ENCODE peak calls at places on chromosomes 6 and 20, in six cellular contexts. One of them, this sample, is unnamed. For H3K36me3, the result is how much of the 10 kb centered on the place peaks cover.

GRCh38 chr20:43682446-43682845 is 15.5 kb downstream of the MYBL2 start:
- DNase-seq in HepG2: no peak
- DNase-seq in psoas muscle: no peak
- DNase-seq in heart right ventricle: no peak
- DNase-seq in HCT116: no peak
- DNase-seq in effector memory CD4-positive, alpha-beta T cell: no peak
- DNase-seq in this sample: no peak

GRCh38 chr20:36507746-36508145 is 33.6 kb upstream of the MYL9 start:
- DNase-seq in HepG2: no peak
- DNase-seq in psoas muscle: no peak
- DNase-seq in heart right ventricle: no peak
- DNase-seq in HCT116: no peak
- DNase-seq in effector memory CD4-positive, alpha-beta T cell: no peak
- DNase-seq in this sample: no peak

GRCh38 chr20:48769111-48769879 is 58.5 kb downstream of the PREX1 start:
- DNase-seq in HepG2: no peak
- DNase-seq in psoas muscle: no peak
- DNase-seq in heart right ventricle: no peak
- DNase-seq in HCT116: no peak
- DNase-seq in effector memory CD4-positive, alpha-beta T cell: peak
- DNase-seq in this sample: no peak

GRCh38 chr20:11473971-11474370 is 443.7 kb upstream of the BTBD3 start:
- DNase-seq in HepG2: no peak
- DNase-seq in psoas muscle: no peak
- DNase-seq in heart right ventricle: no peak
- DNase-seq in HCT116: no peak
- DNase-seq in effector memory CD4-positive, alpha-beta T cell: no peak
- DNase-seq in this sample: no peak

GRCh38 chr6:93017213-93017612 is 402.1 kb downstream of the EPHA7 start:
- DNase-seq in HepG2: peak
- DNase-seq in psoas muscle: no peak
- DNase-seq in heart right ventricle: no peak
- DNase-seq in HCT116: no peak
- DNase-seq in effector memory CD4-positive, alpha-beta T cell: no peak
- DNase-seq in this sample: no peak

GRCh38 chr20:47336013-47336754 is 20.3 kb downstream of the ZMYND8 start:
- DNase-seq in HepG2: no peak
- DNase-seq in psoas muscle: peak
- DNase-seq in heart right ventricle: peak
- DNase-seq in HCT116: no peak
- DNase-seq in effector memory CD4-positive, alpha-beta T cell: no peak
- DNase-seq in this sample: peak

GRCh38 chr20:49283703-49284625 is 6.1 kb upstream of the ZNFX1 start:
- DNase-seq in HepG2: peak
- DNase-seq in psoas muscle: no peak
- DNase-seq in heart right ventricle: no peak
- DNase-seq in HCT116: no peak
- DNase-seq in effector memory CD4-positive, alpha-beta T cell: no peak
- DNase-seq in this sample: no peak

GRCh38 chr6:154980273-154981070 is 14.6 kb upstream of the TIAM2 start:
- DNase-seq in HepG2: no peak
- DNase-seq in psoas muscle: no peak
- DNase-seq in heart right ventricle: no peak
- DNase-seq in HCT116: no peak
- DNase-seq in effector memory CD4-positive, alpha-beta T cell: no peak
- DNase-seq in this sample: no peak

GRCh38 chr6:134826889-134827737 is 122.8 kb downstream of the ALDH8A1 start:
- DNase-seq in HepG2: no peak
- DNase-seq in psoas muscle: peak
- DNase-seq in heart right ventricle: peak
- DNase-seq in HCT116: no peak
- DNase-seq in effector memory CD4-positive, alpha-beta T cell: no peak
- DNase-seq in this sample: peak

GRCh38 chr20:35702051-35702823 is 3.0 kb downstream of the ROMO1 start:
- DNase-seq in HepG2: no peak
- DNase-seq in psoas muscle: no peak
- DNase-seq in heart right ventricle: no peak
- DNase-seq in HCT116: no peak
- DNase-seq in effector memory CD4-positive, alpha-beta T cell: no peak
- DNase-seq in this sample: no peak

GRCh38 chr20:59297641-59298040 is 2.8 kb upstream of the EDN3 start:
- DNase-seq in HepG2: no peak
- DNase-seq in psoas muscle: no peak
- DNase-seq in heart right ventricle: no peak
- DNase-seq in HCT116: no peak
- DNase-seq in effector memory CD4-positive, alpha-beta T cell: no peak
- DNase-seq in this sample: no peak

GRCh38 chr20:59064214-59064722 is 21.7 kb upstream of the PRELID3B start:
- DNase-seq in HepG2: no peak
- DNase-seq in psoas muscle: no peak
- DNase-seq in heart right ventricle: no peak
- DNase-seq in HCT116: no peak
- DNase-seq in effector memory CD4-positive, alpha-beta T cell: no peak
- DNase-seq in this sample: no peak

GRCh38 chr6:36685926-36686667 is 7.6 kb downstream of the CDKN1A start:
- DNase-seq in HepG2: no peak
- DNase-seq in psoas muscle: peak
- DNase-seq in heart right ventricle: peak
- DNase-seq in HCT116: no peak
- DNase-seq in effector memory CD4-positive, alpha-beta T cell: no peak
- DNase-seq in this sample: peak

GRCh38 chr20:44627364-44628010 is 24.0 kb downstream of the ADA start:
- DNase-seq in HepG2: no peak
- DNase-seq in psoas muscle: no peak
- DNase-seq in heart right ventricle: no peak
- DNase-seq in HCT116: no peak
- DNase-seq in effector memory CD4-positive, alpha-beta T cell: no peak
- DNase-seq in this sample: no peak

DNA sequence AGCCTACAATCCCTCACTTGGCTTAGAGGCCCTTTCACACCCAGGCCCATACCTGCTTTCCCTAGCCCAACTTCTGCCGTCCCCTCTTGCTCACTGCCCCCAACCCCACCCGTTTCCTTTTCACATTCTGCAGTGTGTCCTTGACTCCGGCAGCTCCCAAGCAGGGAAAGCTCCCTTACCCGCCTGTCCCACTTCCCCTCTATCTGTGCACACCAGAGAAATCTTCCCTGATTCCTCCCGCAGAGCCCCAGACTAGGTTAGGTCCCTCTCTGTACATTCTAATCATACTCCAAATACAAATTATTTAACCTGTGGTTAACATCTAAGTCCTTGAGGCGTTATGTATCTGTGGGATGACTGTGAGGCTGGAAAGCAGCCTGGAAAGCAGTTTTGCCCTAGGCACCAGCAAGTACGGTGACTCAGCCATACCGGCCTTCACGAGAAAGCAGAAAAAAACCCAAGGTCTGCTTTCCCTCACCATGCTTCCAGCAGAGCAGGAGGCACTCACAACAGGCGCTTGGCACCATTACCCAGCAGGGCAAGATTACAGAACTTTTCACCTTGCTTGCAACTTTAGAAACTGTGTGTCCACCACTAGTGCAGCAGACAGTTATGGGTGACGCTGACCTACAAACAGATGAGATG is 22.3 kb downstream of the ELOVL5 start:
- DNase-seq in HepG2: no peak
- DNase-seq in psoas muscle: peak
- DNase-seq in heart right ventricle: peak
- DNase-seq in HCT116: peak
- DNase-seq in effector memory CD4-positive, alpha-beta T cell: no peak
- DNase-seq in this sample: peak
- H3K36me3 ChIP-seq in HepG2: under half
- H3K36me3 ChIP-seq in psoas muscle: under half
- H3K36me3 ChIP-seq in heart right ventricle: under half
- H3K36me3 ChIP-seq in HCT116: under half
- H3K36me3 ChIP-seq in effector memory CD4-positive, alpha-beta T cell: under half
- H3K36me3 ChIP-seq in this sample: under half

DNA sequence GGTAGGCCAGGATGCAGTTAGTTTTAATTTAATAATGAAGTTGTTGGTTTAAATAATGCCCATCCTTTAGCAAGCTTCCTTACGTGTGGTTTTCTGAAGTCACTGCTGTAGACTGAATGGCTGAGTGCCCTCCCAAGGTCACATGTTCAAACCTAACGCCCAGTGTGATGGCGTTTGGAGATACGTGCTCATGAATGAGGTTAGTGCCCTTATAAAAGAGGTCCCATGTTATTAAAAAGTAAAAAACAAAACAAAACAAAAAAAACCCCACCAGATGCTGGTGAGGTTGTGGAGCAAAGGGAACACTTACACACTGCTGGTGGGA is 16.3 kb downstream of the LRP11 start:
- DNase-seq in HepG2: no peak
- DNase-seq in psoas muscle: no peak
- DNase-seq in heart right ventricle: no peak
- DNase-seq in HCT116: no peak
- DNase-seq in effector memory CD4-positive, alpha-beta T cell: no peak
- DNase-seq in this sample: no peak
- H3K27ac ChIP-seq in HepG2: no peak
- H3K27ac ChIP-seq in psoas muscle: peak
- H3K27ac ChIP-seq in heart right ventricle: no peak
- H3K27ac ChIP-seq in HCT116: peak
- H3K27ac ChIP-seq in effector memory CD4-positive, alpha-beta T cell: no peak
- H3K27ac ChIP-seq in this sample: no peak

GRCh38 chr20:63663332-63664066 is 5.4 kb downstream of the RTEL1 start:
- DNase-seq in HepG2: no peak
- DNase-seq in psoas muscle: no peak
- DNase-seq in heart right ventricle: no peak
- DNase-seq in HCT116: no peak
- DNase-seq in effector memory CD4-positive, alpha-beta T cell: no peak
- DNase-seq in this sample: no peak
- H3K36me3 ChIP-seq in HepG2: under half
- H3K36me3 ChIP-seq in psoas muscle: half or more
- H3K36me3 ChIP-seq in heart right ventricle: under half
- H3K36me3 ChIP-seq in HCT116: under half
- H3K36me3 ChIP-seq in effector memory CD4-positive, alpha-beta T cell: under half
- H3K36me3 ChIP-seq in this sample: under half

GRCh38 chr20:50794846-50795634 is at the start of gene BCAS4:
- DNase-seq in HepG2: peak
- DNase-seq in psoas muscle: peak
- DNase-seq in heart right ventricle: peak
- DNase-seq in HCT116: peak
- DNase-seq in effector memory CD4-positive, alpha-beta T cell: peak
- DNase-seq in this sample: peak
- H3K27ac ChIP-seq in HepG2: no peak
- H3K27ac ChIP-seq in psoas muscle: no peak
- H3K27ac ChIP-seq in heart right ventricle: peak
- H3K27ac ChIP-seq in HCT116: peak
- H3K27ac ChIP-seq in effector memory CD4-positive, alpha-beta T cell: peak
- H3K27ac ChIP-seq in this sample: peak